ENCODE peak calls at places on chromosomes 7 and 10, in four cellular contexts. E is vagina, V is heart left ventricle, L is suprapubic skin. A is an unnamed sample.

GRCh38 chr7:27808626-27809025 is 68.7 kb downstream of the TAX1BP1 start:
- DNase-seq in E (no peak), V (no peak), L (no peak), A (peak)

GRCh38 chr7:91051966-91052365 is 212.3 kb upstream of the FZD1 start:
- DNase-seq in E (no peak), V (no peak), L (no peak), A (no peak)

GRCh38 chr10:115026041-115026779 is 67.0 kb upstream of the ATRNL1 start:
- DNase-seq in E (no peak), V (no peak), L (no peak), A (no peak)

GRCh38 chr10:60358282-60358681 is 31.4 kb downstream of the ANK3 start:
- DNase-seq in E (no peak), V (no peak), L (no peak), A (no peak)

GRCh38 chr10:11742779-11743298 is 657 bp downstream of the ECHDC3 start:
- DNase-seq in E (no peak), V (peak), L (no peak), A (no peak)

GRCh38 chr10:14478639-14479038 is 147.9 kb upstream of the FRMD4A start:
- DNase-seq in E (no peak), V (peak), L (no peak), A (peak)

GRCh38 chr7:50564630-50565558 is at the start of gene DDC:
- DNase-seq in E (no peak), V (no peak), L (no peak), A (no peak)

GRCh38 chr10:48683893-48684292 is 780 bp upstream of the WDFY4 start:
- DNase-seq in E (no peak), V (no peak), L (no peak), A (no peak)

GRCh38 chr10:124213471-124213870 is 120.1 kb upstream of the CHST15 start:
- DNase-seq in E (no peak), V (no peak), L (no peak), A (no peak)

GRCh38 chr7:107002131-107002803 is 42.2 kb upstream of the PRKAR2B start:
- DNase-seq in E (no peak), V (no peak), L (no peak), A (no peak)

GRCh38 chr7:55964802-55965470 is 551 bp downstream of the NIPSNAP2 start:
- DNase-seq in E (no peak), V (peak), L (peak), A (no peak)

GRCh38 chr7:14902589-14902963 is at the start of gene DGKB:
- DNase-seq in E (no peak), V (peak), L (no peak), A (peak)

GRCh38 chr10:114391599-114391998 is 12.7 kb downstream of the AFAP1L2 start:
- DNase-seq in E (no peak), V (no peak), L (no peak), A (no peak)

GRCh38 chr7:103025341-103025740 is 49.3 kb downstream of the FBXL13 start:
- DNase-seq in E (no peak), V (no peak), L (no peak), A (no peak)

GRCh38 chr7:48074231-48074654 is 14.8 kb upstream of the UPP1 start:
- DNase-seq in E (no peak), V (no peak), L (no peak), A (no peak)

GRCh38 chr7:24862461-24862860 is 105.2 kb upstream of the GSDME start:
- DNase-seq in E (no peak), V (no peak), L (no peak), A (no peak)

GRCh38 chr10:22681783-22682183 is 32.6 kb downstream of the PIP4K2A start:
- DNase-seq in E (no peak), V (no peak), L (no peak), A (peak)
- TF ChIP-seq POLR2A in E (no peak), V (no peak), L (no peak), A (no peak)

DNA sequence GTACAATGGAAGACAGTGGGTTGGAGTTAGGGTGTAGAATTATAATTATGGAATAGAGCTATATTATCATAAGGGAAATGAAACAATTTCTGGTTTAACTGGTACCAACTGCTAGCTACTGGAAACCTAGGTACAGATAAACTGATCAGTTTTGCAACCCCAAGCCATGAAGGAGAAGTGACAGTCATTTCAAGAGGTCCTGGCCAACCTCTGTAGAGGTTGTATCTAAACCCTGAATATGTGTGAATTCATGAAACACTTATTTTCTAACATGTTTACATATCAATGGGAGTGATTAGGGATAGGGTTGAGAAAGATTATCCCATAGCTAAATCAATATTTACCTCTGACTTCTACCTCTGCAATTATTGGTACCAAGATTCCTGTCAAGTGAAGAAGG is 29.9 kb upstream of the CC2D2B start:
- DNase-seq in E (no peak), V (no peak), L (no peak), A (no peak)
- TF ChIP-seq POLR2A in E (no peak), V (no peak), L (no peak), A (no peak)

GRCh38 chr10:73920084-73920483 is 9.2 kb downstream of the PLAU start:
- DNase-seq in E (no peak), V (peak), L (peak), A (no peak)
- TF ChIP-seq POLR2A in E (no peak), V (no peak), L (no peak), A (no peak)

GRCh38 chr7:17298840-17299476 is 506 bp downstream of the AHR start:
- DNase-seq in E (no peak), V (peak), L (peak), A (no peak)
- TF ChIP-seq POLR2A in E (no peak), V (no peak), L (peak), A (no peak)

DNA sequence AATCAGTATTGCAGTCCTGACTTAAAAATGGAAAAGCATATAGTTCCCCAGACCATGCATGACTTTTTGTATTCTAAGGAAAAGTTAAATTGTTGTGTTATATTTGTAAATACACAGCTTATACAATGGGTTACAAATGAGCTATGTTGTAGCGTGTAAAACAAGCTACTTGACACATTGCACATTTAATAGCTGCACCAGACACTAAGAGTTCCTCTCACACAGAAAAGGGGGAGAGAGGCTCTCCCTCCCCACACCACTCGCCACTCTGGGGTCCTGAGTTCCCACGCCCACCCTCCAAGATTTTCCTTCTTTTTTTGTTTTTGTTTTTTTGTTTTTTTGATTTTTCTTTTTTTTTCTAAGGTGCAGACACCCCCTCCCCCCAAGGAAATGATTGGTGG is 6.3 kb downstream of the KLF6 start:
- DNase-seq in E (no peak), V (no peak), L (no peak), A (no peak)
- TF ChIP-seq POLR2A in E (no peak), V (no peak), L (no peak), A (no peak)

GRCh38 chr7:135974667-135975066 is 2.5 kb downstream of the MTPN start:
- DNase-seq in E (no peak), V (no peak), L (no peak), A (no peak)

GRCh38 chr7:135977742-135978066 is 545 bp upstream of the MTPN start:
- DNase-seq in E (no peak), V (no peak), L (no peak), A (no peak)

GRCh38 chr7:135976312-135977019 is 693 bp downstream of the MTPN start:
- DNase-seq in E (no peak), V (no peak), L (no peak), A (no peak)

GRCh38 chr7:135978624-135979023 is 1.5 kb upstream of the MTPN start:
- DNase-seq in E (no peak), V (no peak), L (no peak), A (no peak)

GRCh38 chr7:135977020-135977741 is at the start of gene MTPN:
- DNase-seq in E (peak), V (peak), L (peak), A (peak)
- TF ChIP-seq POLR2A in E (no peak), V (peak), L (peak), A (peak)

GRCh38 chr7:101201695-101202602 is 1.1 kb upstream of the MOGAT3 start:
- DNase-seq in E (no peak), V (no peak), L (no peak), A (no peak)

GRCh38 chr7:101200504-101200861 is 353 bp downstream of the MOGAT3 start:
- DNase-seq in E (no peak), V (no peak), L (no peak), A (no peak)

GRCh38 chr7:101202603-101202918 is 1.7 kb upstream of the MOGAT3 start:
- DNase-seq in E (no peak), V (no peak), L (no peak), A (no peak)

GRCh38 chr7:101198476-101198875 is 2.4 kb downstream of the MOGAT3 start:
- DNase-seq in E (no peak), V (no peak), L (no peak), A (no peak)

DNA sequence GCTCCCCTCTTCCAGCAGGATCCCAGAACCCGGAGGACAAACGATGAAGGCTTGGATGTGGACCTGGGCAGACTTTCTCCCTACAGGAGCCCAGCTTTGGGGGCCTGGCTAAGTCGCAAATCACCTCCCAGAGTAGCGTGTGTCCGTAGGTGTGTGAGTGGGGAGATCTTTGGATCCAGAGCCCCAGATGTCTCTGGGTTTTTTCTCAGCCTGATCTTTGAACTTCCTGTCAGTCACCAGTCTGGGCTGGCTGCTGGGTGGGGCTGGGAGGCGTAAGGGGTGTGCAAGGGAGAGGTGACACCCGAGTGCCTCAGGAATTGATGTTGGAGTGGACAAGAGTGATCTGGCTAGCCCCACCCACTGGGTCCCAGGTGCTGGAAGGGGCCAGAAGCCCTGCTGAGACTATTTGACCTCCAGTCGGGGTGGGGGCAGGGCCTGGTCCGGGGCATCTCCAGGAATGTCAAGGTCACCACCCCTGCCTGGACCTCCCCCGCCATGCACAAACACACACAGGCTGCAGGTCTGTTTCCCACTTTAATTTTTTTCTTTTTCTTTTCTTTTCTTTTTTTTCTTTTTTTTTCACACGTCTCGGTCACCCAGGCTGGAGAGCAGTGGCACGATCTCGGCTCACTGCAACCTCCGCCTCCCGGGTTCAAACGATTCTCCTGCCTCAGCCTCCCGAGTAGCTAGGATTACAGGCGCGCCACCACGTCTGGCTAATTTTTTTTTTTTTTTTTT is at the start of gene MOGAT3:
- DNase-seq in E (no peak), V (no peak), L (no peak), A (no peak)
- TF ChIP-seq POLR2A in E (no peak), V (no peak), L (no peak), A (no peak)

DNA sequence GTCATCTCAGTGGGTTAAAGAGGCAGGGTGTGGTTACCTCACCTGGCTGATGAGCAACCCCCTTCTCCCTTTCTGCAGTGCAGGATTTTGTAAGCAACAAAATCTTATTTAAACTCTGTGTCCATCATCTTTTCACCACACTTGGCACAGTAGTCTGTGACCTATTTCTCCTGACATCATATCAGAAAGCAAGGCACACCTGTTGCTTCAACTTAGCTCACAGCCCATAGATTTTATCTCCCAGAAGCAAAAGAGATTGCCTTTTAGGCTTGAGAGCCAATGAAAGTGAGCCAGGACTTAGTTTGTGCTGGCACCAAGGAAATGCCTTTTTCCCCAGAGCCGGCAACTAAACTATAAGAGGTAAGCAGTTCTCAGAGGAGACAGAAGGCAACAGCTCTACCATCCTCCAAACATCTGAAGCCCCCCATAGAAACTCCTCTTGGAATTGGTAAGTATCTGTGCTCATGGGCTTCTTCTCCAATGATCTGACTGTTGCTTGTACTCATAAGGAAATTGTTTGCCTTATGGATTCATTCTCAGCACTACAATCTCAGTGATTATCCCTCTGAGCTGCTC is at the start of gene ACSM6:
- DNase-seq in E (no peak), V (no peak), L (no peak), A (no peak)
- TF ChIP-seq POLR2A in E (no peak), V (no peak), L (no peak), A (no peak)

GRCh38 chr10:70404906-70405824 is 1.2 kb downstream of the EIF4EBP2 start:
- DNase-seq in E (no peak), V (peak), L (peak), A (peak)

GRCh38 chr10:70404036-70404905 is at the start of gene EIF4EBP2:
- DNase-seq in E (peak), V (peak), L (peak), A (peak)

GRCh38 chr10:70399177-70399576 is 4.8 kb upstream of the EIF4EBP2 start:
- DNase-seq in E (no peak), V (no peak), L (no peak), A (no peak)

DNA sequence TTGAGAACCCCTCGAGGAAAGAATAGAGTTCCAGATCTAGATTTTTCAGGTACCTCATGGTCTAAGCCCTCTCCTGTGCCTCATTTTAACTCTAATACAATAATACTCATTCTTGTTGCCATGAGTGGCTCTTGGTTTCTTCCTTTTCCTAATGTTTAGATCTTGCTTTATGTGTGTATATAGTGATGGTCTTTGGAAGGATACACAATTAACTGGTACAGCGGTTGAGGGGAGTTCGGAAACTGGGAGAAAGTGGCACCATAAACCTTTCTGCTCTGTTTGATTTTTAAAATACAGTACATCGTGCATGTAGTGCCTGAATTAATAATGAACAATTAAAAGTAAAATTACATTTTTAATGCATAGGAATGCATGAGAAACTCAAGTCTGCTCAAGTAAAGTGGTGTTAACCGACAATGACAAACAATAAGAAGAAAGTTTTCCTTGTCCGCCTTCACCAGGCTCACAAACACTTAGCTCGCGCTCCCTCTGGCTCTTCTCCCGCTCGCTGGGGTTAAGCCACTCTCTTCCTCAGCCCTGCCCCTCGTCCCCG is 386 bp upstream of the EIF4EBP2 start:
- DNase-seq in E (no peak), V (no peak), L (no peak), A (no peak)
- TF ChIP-seq POLR2A in E (no peak), V (no peak), L (no peak), A (no peak)

DNA sequence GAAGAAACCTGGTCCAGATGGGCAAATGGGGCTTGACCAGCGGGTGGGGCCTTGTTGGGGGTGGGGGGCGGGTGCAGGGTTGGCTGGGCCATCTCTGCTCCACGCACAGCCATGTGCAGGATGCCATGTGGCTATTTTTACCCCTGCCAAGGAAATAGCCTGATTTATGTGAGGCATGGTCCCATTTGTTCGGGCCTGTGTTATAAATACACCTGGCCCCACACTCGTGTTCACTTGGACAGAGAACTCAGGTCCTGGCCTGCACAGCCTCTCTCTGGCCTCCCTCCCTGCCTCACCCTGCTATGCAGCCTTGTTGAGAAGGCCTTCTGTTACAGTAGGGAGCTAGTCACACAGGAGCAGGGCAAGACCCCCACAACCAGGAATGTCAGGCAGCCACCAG is 35.6 kb upstream of the FZD9 start:
- DNase-seq in E (no peak), V (no peak), L (no peak), A (no peak)
- TF ChIP-seq POLR2A in E (no peak), V (no peak), L (no peak), A (no peak)

A was measured in H54.